ENCODE peak calls at places on chromosomes 1 and 21, in five cellular contexts. One of them, this sample, is unnamed. For H3K9me3, the result is how much of the 10 kb centered on the place peaks cover.

GRCh38 chr1:14439015-14439414 is 159.5 kb upstream of the KAZN start:
- DNase-seq in pancreas: no peak
- DNase-seq in aorta: no peak
- DNase-seq in naive thymus-derived CD4-positive, alpha-beta T cell: no peak
- DNase-seq in CD8-positive, alpha-beta memory T cell: no peak
- DNase-seq in this sample: no peak

GRCh38 chr1:77316966-77317365 is 35.1 kb downstream of the AK5 start:
- DNase-seq in CD8-positive, alpha-beta memory T cell: no peak
- DNase-seq in naive thymus-derived CD4-positive, alpha-beta T cell: no peak
- DNase-seq in aorta: no peak
- DNase-seq in pancreas: no peak
- DNase-seq in this sample: no peak

GRCh38 chr21:42195378-42196031 is 23.4 kb upstream of the ABCG1 start:
- DNase-seq in pancreas: no peak
- DNase-seq in aorta: no peak
- DNase-seq in CD8-positive, alpha-beta memory T cell: no peak
- DNase-seq in naive thymus-derived CD4-positive, alpha-beta T cell: no peak
- DNase-seq in this sample: no peak

GRCh38 chr1:225651376-225651871 is 1.5 kb downstream of the ENAH start:
- DNase-seq in CD8-positive, alpha-beta memory T cell: no peak
- DNase-seq in naive thymus-derived CD4-positive, alpha-beta T cell: no peak
- DNase-seq in pancreas: no peak
- DNase-seq in aorta: no peak
- DNase-seq in this sample: no peak

GRCh38 chr1:202654079-202654478 is 56.2 kb downstream of the SYT2 start:
- DNase-seq in CD8-positive, alpha-beta memory T cell: no peak
- DNase-seq in aorta: no peak
- DNase-seq in naive thymus-derived CD4-positive, alpha-beta T cell: no peak
- DNase-seq in pancreas: no peak
- DNase-seq in this sample: no peak

GRCh38 chr1:64497484-64497883 is 27.6 kb downstream of the CACHD1 start:
- DNase-seq in aorta: no peak
- DNase-seq in pancreas: no peak
- DNase-seq in naive thymus-derived CD4-positive, alpha-beta T cell: no peak
- DNase-seq in CD8-positive, alpha-beta memory T cell: no peak
- DNase-seq in this sample: no peak

GRCh38 chr1:59172693-59173092 is 124.2 kb upstream of the FGGY start:
- DNase-seq in aorta: no peak
- DNase-seq in pancreas: no peak
- DNase-seq in CD8-positive, alpha-beta memory T cell: no peak
- DNase-seq in naive thymus-derived CD4-positive, alpha-beta T cell: no peak
- DNase-seq in this sample: no peak

GRCh38 chr1:9842781-9843575 is 19.2 kb upstream of the CLSTN1 start:
- DNase-seq in naive thymus-derived CD4-positive, alpha-beta T cell: no peak
- DNase-seq in pancreas: peak
- DNase-seq in CD8-positive, alpha-beta memory T cell: no peak
- DNase-seq in aorta: peak
- DNase-seq in this sample: no peak

GRCh38 chr1:206693029-206693428 is 8.3 kb downstream of the MAPKAPK2 start:
- DNase-seq in aorta: peak
- DNase-seq in CD8-positive, alpha-beta memory T cell: no peak
- DNase-seq in naive thymus-derived CD4-positive, alpha-beta T cell: no peak
- DNase-seq in pancreas: peak
- DNase-seq in this sample: no peak

GRCh38 chr1:6961905-6962304 is 176.7 kb downstream of the CAMTA1 start:
- DNase-seq in pancreas: no peak
- DNase-seq in CD8-positive, alpha-beta memory T cell: no peak
- DNase-seq in aorta: peak
- DNase-seq in naive thymus-derived CD4-positive, alpha-beta T cell: no peak
- DNase-seq in this sample: no peak

GRCh38 chr1:115643219-115643618 is 1.4 kb downstream of the VANGL1 start:
- DNase-seq in CD8-positive, alpha-beta memory T cell: no peak
- DNase-seq in naive thymus-derived CD4-positive, alpha-beta T cell: no peak
- DNase-seq in pancreas: no peak
- DNase-seq in aorta: no peak
- DNase-seq in this sample: no peak

GRCh38 chr1:100794719-100795645 is 75.4 kb downstream of the VCAM1 start:
- DNase-seq in aorta: no peak
- DNase-seq in pancreas: no peak
- DNase-seq in naive thymus-derived CD4-positive, alpha-beta T cell: no peak
- DNase-seq in CD8-positive, alpha-beta memory T cell: no peak
- DNase-seq in this sample: no peak

GRCh38 chr21:29718081-29718815 is 221.5 kb downstream of the GRIK1 start:
- DNase-seq in pancreas: no peak
- DNase-seq in aorta: no peak
- DNase-seq in naive thymus-derived CD4-positive, alpha-beta T cell: no peak
- DNase-seq in CD8-positive, alpha-beta memory T cell: no peak
- DNase-seq in this sample: no peak

GRCh38 chr1:231694081-231694443 is 67.5 kb downstream of the DISC1 start:
- DNase-seq in CD8-positive, alpha-beta memory T cell: no peak
- DNase-seq in naive thymus-derived CD4-positive, alpha-beta T cell: no peak
- DNase-seq in aorta: no peak
- DNase-seq in pancreas: no peak
- DNase-seq in this sample: no peak

GRCh38 chr1:202680586-202681352 is 29.5 kb downstream of the SYT2 start:
- DNase-seq in naive thymus-derived CD4-positive, alpha-beta T cell: no peak
- DNase-seq in pancreas: no peak
- DNase-seq in aorta: no peak
- DNase-seq in CD8-positive, alpha-beta memory T cell: no peak
- DNase-seq in this sample: no peak

GRCh38 chr21:46253610-46254124 is 25.1 kb upstream of the LSS start:
- DNase-seq in CD8-positive, alpha-beta memory T cell: peak
- DNase-seq in aorta: no peak
- DNase-seq in pancreas: no peak
- DNase-seq in naive thymus-derived CD4-positive, alpha-beta T cell: peak
- DNase-seq in this sample: peak

GRCh38 chr1:162235261-162235780 is 141.3 kb downstream of the SPATA46 start:
- DNase-seq in CD8-positive, alpha-beta memory T cell: no peak
- DNase-seq in pancreas: no peak
- DNase-seq in naive thymus-derived CD4-positive, alpha-beta T cell: no peak
- DNase-seq in aorta: no peak
- DNase-seq in this sample: no peak

GRCh38 chr1:151737479-151737878 is 16.2 kb downstream of the RIIAD1 start:
- DNase-seq in pancreas: no peak
- DNase-seq in naive thymus-derived CD4-positive, alpha-beta T cell: no peak
- DNase-seq in CD8-positive, alpha-beta memory T cell: no peak
- DNase-seq in aorta: no peak
- DNase-seq in this sample: no peak

GRCh38 chr1:228236744-228237143 is 28.9 kb downstream of the OBSCN start:
- DNase-seq in CD8-positive, alpha-beta memory T cell: no peak
- DNase-seq in naive thymus-derived CD4-positive, alpha-beta T cell: no peak
- DNase-seq in pancreas: peak
- DNase-seq in aorta: no peak
- DNase-seq in this sample: no peak

GRCh38 chr1:67367370-67368345 is 60.0 kb downstream of the IL12RB2 start:
- DNase-seq in CD8-positive, alpha-beta memory T cell: no peak
- DNase-seq in pancreas: peak
- DNase-seq in aorta: no peak
- DNase-seq in naive thymus-derived CD4-positive, alpha-beta T cell: no peak
- DNase-seq in this sample: no peak

GRCh38 chr1:62901650-62902049 is 117.7 kb downstream of the ATG4C start:
- DNase-seq in naive thymus-derived CD4-positive, alpha-beta T cell: no peak
- DNase-seq in aorta: no peak
- DNase-seq in CD8-positive, alpha-beta memory T cell: no peak
- DNase-seq in pancreas: no peak
- DNase-seq in this sample: no peak

GRCh38 chr21:22898061-22898460 is 1899.9 kb downstream of the NCAM2 start:
- DNase-seq in pancreas: no peak
- DNase-seq in CD8-positive, alpha-beta memory T cell: no peak
- DNase-seq in aorta: no peak
- DNase-seq in naive thymus-derived CD4-positive, alpha-beta T cell: no peak
- DNase-seq in this sample: no peak

GRCh38 chr1:2141025-2141424 is 53.5 kb downstream of the FAAP20 start:
- DNase-seq in pancreas: no peak
- DNase-seq in naive thymus-derived CD4-positive, alpha-beta T cell: no peak
- DNase-seq in CD8-positive, alpha-beta memory T cell: no peak
- DNase-seq in aorta: peak
- DNase-seq in this sample: no peak

GRCh38 chr21:37335053-37335452 is 31.5 kb upstream of the DYRK1A start:
- DNase-seq in CD8-positive, alpha-beta memory T cell: no peak
- DNase-seq in pancreas: no peak
- DNase-seq in naive thymus-derived CD4-positive, alpha-beta T cell: no peak
- DNase-seq in aorta: no peak
- DNase-seq in this sample: no peak

GRCh38 chr1:24888061-24888970 is 41.8 kb downstream of the RUNX3 start:
- DNase-seq in CD8-positive, alpha-beta memory T cell: no peak
- DNase-seq in pancreas: no peak
- DNase-seq in aorta: peak
- DNase-seq in naive thymus-derived CD4-positive, alpha-beta T cell: no peak
- DNase-seq in this sample: no peak

GRCh38 chr1:234934611-234935033 is 194.0 kb downstream of the TOMM20 start:
- DNase-seq in naive thymus-derived CD4-positive, alpha-beta T cell: no peak
- DNase-seq in CD8-positive, alpha-beta memory T cell: no peak
- DNase-seq in pancreas: no peak
- DNase-seq in aorta: no peak
- DNase-seq in this sample: no peak

GRCh38 chr1:19668893-19669292 is 4.2 kb downstream of the HTR6 start:
- DNase-seq in pancreas: no peak
- DNase-seq in CD8-positive, alpha-beta memory T cell: no peak
- DNase-seq in aorta: no peak
- DNase-seq in naive thymus-derived CD4-positive, alpha-beta T cell: no peak
- DNase-seq in this sample: no peak

GRCh38 chr1:118948796-118949195 is 39.3 kb downstream of the TBX15 start:
- DNase-seq in aorta: no peak
- DNase-seq in CD8-positive, alpha-beta memory T cell: no peak
- DNase-seq in pancreas: no peak
- DNase-seq in naive thymus-derived CD4-positive, alpha-beta T cell: no peak
- DNase-seq in this sample: no peak

GRCh38 chr1:206010101-206010500 is 6.9 kb upstream of the RAB7B start:
- DNase-seq in aorta: no peak
- DNase-seq in pancreas: no peak
- DNase-seq in CD8-positive, alpha-beta memory T cell: no peak
- DNase-seq in naive thymus-derived CD4-positive, alpha-beta T cell: no peak
- DNase-seq in this sample: no peak

GRCh38 chr1:237562247-237562823 is 328.4 kb downstream of the ZP4 start:
- DNase-seq in pancreas: no peak
- DNase-seq in aorta: no peak
- DNase-seq in CD8-positive, alpha-beta memory T cell: no peak
- DNase-seq in naive thymus-derived CD4-positive, alpha-beta T cell: peak
- DNase-seq in this sample: no peak

GRCh38 chr1:46757956-46758304 is 39.0 kb upstream of the EFCAB14 start:
- DNase-seq in naive thymus-derived CD4-positive, alpha-beta T cell: no peak
- DNase-seq in aorta: no peak
- DNase-seq in pancreas: no peak
- DNase-seq in CD8-positive, alpha-beta memory T cell: no peak
- DNase-seq in this sample: no peak

GRCh38 chr1:181187596-181188126 is 99.2 kb downstream of the IER5 start:
- DNase-seq in pancreas: no peak
- DNase-seq in naive thymus-derived CD4-positive, alpha-beta T cell: no peak
- DNase-seq in aorta: no peak
- DNase-seq in CD8-positive, alpha-beta memory T cell: no peak
- DNase-seq in this sample: no peak

GRCh38 chr1:189970331-189971230 is 507.1 kb downstream of the BRINP3 start:
- DNase-seq in naive thymus-derived CD4-positive, alpha-beta T cell: no peak
- DNase-seq in pancreas: no peak
- DNase-seq in CD8-positive, alpha-beta memory T cell: no peak
- DNase-seq in aorta: no peak
- DNase-seq in this sample: no peak

GRCh38 chr21:27292229-27292628 is 325.3 kb upstream of the ADAMTS5 start:
- DNase-seq in aorta: no peak
- DNase-seq in naive thymus-derived CD4-positive, alpha-beta T cell: no peak
- DNase-seq in CD8-positive, alpha-beta memory T cell: no peak
- DNase-seq in pancreas: no peak
- DNase-seq in this sample: no peak

GRCh38 chr21:27292851-27293638 is 326.2 kb upstream of the ADAMTS5 start:
- DNase-seq in naive thymus-derived CD4-positive, alpha-beta T cell: no peak
- DNase-seq in pancreas: no peak
- DNase-seq in CD8-positive, alpha-beta memory T cell: no peak
- DNase-seq in aorta: no peak
- DNase-seq in this sample: no peak

GRCh38 chr21:27290020-27290419 is 323.1 kb upstream of the ADAMTS5 start:
- DNase-seq in naive thymus-derived CD4-positive, alpha-beta T cell: no peak
- DNase-seq in pancreas: no peak
- DNase-seq in aorta: no peak
- DNase-seq in CD8-positive, alpha-beta memory T cell: no peak
- DNase-seq in this sample: no peak

GRCh38 chr21:27291006-27291405 is 324.1 kb upstream of the ADAMTS5 start:
- DNase-seq in aorta: no peak
- DNase-seq in naive thymus-derived CD4-positive, alpha-beta T cell: no peak
- DNase-seq in pancreas: no peak
- DNase-seq in CD8-positive, alpha-beta memory T cell: no peak
- DNase-seq in this sample: no peak
- H3K9me3 ChIP-seq in aorta: under half
- H3K9me3 ChIP-seq in naive thymus-derived CD4-positive, alpha-beta T cell: under half
- H3K9me3 ChIP-seq in pancreas: under half
- H3K9me3 ChIP-seq in CD8-positive, alpha-beta memory T cell: under half
- H3K9me3 ChIP-seq in this sample: under half

DNA sequence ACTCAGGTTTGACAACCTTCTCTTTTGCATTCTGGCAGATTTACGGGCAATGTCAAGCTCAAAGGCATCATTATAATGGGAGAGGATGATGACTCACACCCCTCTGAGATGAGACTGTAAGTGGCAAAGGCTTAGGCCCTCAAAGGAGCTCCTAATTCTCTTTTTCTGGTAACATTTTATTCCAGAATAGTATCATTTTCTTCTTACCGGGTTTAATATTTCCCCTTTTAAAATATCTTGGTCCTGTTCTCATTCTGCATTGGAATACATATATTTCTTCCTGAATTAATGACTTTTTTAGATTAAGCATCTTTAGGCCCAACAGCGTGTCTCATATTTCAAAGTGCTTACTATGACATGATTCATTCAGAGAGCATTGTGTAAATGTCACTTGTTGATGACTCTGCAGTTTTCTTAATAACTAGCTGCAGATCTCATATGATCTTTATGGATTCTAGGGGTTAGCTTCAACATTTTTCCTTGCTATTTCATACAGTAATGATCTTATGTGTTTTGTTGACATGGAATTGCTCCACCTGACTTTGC is 1.7 kb downstream of the PITHD1 start:
- DNase-seq in aorta: no peak
- DNase-seq in CD8-positive, alpha-beta memory T cell: no peak
- DNase-seq in pancreas: no peak
- DNase-seq in naive thymus-derived CD4-positive, alpha-beta T cell: no peak
- DNase-seq in this sample: no peak
- H3K9me3 ChIP-seq in aorta: under half
- H3K9me3 ChIP-seq in CD8-positive, alpha-beta memory T cell: under half
- H3K9me3 ChIP-seq in pancreas: under half
- H3K9me3 ChIP-seq in naive thymus-derived CD4-positive, alpha-beta T cell: under half
- H3K9me3 ChIP-seq in this sample: under half

GRCh38 chr1:4976859-4977440 is 322.5 kb downstream of the AJAP1 start:
- DNase-seq in naive thymus-derived CD4-positive, alpha-beta T cell: no peak
- DNase-seq in pancreas: no peak
- DNase-seq in CD8-positive, alpha-beta memory T cell: no peak
- DNase-seq in aorta: peak
- DNase-seq in this sample: no peak
- H3K9me3 ChIP-seq in naive thymus-derived CD4-positive, alpha-beta T cell: under half
- H3K9me3 ChIP-seq in pancreas: under half
- H3K9me3 ChIP-seq in CD8-positive, alpha-beta memory T cell: under half
- H3K9me3 ChIP-seq in aorta: under half
- H3K9me3 ChIP-seq in this sample: under half

DNA sequence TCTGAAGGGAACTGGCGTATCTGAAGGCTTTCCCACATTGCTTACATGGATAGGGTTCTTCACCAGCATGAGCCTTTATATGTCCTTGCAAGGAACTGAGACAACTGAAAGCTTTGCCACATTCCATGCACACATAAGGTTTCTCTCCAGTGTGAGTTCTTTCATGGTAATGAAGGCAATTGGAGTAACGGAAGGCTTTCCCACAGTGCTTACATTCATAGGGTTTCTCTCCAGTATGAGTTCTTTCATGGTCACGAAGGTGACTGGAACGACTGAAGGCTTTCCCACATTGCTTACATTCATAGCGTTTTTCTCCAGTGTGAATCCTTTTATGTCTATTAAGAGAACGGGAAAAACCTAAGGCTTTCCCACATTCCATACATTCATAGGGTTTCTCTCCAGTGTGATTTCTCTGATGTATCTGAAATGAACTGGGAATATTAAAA is 15.0 kb downstream of the ZNF124 start:
- DNase-seq in naive thymus-derived CD4-positive, alpha-beta T cell: no peak
- DNase-seq in pancreas: no peak
- DNase-seq in aorta: no peak
- DNase-seq in CD8-positive, alpha-beta memory T cell: no peak
- DNase-seq in this sample: no peak
- H3K9me3 ChIP-seq in naive thymus-derived CD4-positive, alpha-beta T cell: half or more
- H3K9me3 ChIP-seq in pancreas: under half
- H3K9me3 ChIP-seq in aorta: under half
- H3K9me3 ChIP-seq in CD8-positive, alpha-beta memory T cell: half or more
- H3K9me3 ChIP-seq in this sample: half or more